ENCODE peak calls at places on chromosome 1, in ten cellular contexts. One of them, this sample, is unnamed.

GRCh38 chr1:24425446-24425845 is 9.8 kb downstream of the NIPAL3 start:
- DNase-seq in aorta: no peak
- DNase-seq in HCT116: no peak
- DNase-seq in hypothalamus: no peak
- DNase-seq in tibial nerve: no peak
- DNase-seq in stimulated activated CD8-positive, alpha-beta memory T cell treated with anti-CD3 and anti-CD28 coated beads, Interleukin-4, amount 100 ng/mL, for 4 hours: no peak
- DNase-seq in mucosa of gallbladder: no peak
- DNase-seq in endothelial cell of umbilical vein: no peak
- DNase-seq in T-helper 2 cell: no peak
- DNase-seq in COR-L47: no peak
- DNase-seq in this sample: no peak

GRCh38 chr1:24107462-24108225 is 4.3 kb downstream of the MYOM3 start:
- DNase-seq in endothelial cell of umbilical vein: peak
- DNase-seq in tibial nerve: no peak
- DNase-seq in COR-L47: no peak
- DNase-seq in mucosa of gallbladder: no peak
- DNase-seq in aorta: no peak
- DNase-seq in stimulated activated CD8-positive, alpha-beta memory T cell treated with anti-CD3 and anti-CD28 coated beads, Interleukin-4, amount 100 ng/mL, for 4 hours: no peak
- DNase-seq in hypothalamus: no peak
- DNase-seq in HCT116: peak
- DNase-seq in T-helper 2 cell: no peak
- DNase-seq in this sample: no peak

GRCh38 chr1:36665478-36666080 is 182.9 kb upstream of the CSF3R start:
- DNase-seq in aorta: no peak
- DNase-seq in T-helper 2 cell: no peak
- DNase-seq in mucosa of gallbladder: no peak
- DNase-seq in stimulated activated CD8-positive, alpha-beta memory T cell treated with anti-CD3 and anti-CD28 coated beads, Interleukin-4, amount 100 ng/mL, for 4 hours: no peak
- DNase-seq in endothelial cell of umbilical vein: no peak
- DNase-seq in hypothalamus: no peak
- DNase-seq in HCT116: no peak
- DNase-seq in COR-L47: no peak
- DNase-seq in tibial nerve: no peak
- DNase-seq in this sample: no peak

GRCh38 chr1:39089811-39090519 is 63.8 kb downstream of the NDUFS5 start:
- DNase-seq in aorta: no peak
- DNase-seq in stimulated activated CD8-positive, alpha-beta memory T cell treated with anti-CD3 and anti-CD28 coated beads, Interleukin-4, amount 100 ng/mL, for 4 hours: no peak
- DNase-seq in mucosa of gallbladder: no peak
- DNase-seq in tibial nerve: no peak
- DNase-seq in COR-L47: no peak
- DNase-seq in T-helper 2 cell: no peak
- DNase-seq in endothelial cell of umbilical vein: no peak
- DNase-seq in hypothalamus: peak
- DNase-seq in HCT116: no peak
- DNase-seq in this sample: no peak

GRCh38 chr1:67468066-67468718 is 38.0 kb upstream of the SERBP1 start:
- DNase-seq in endothelial cell of umbilical vein: peak
- DNase-seq in T-helper 2 cell: no peak
- DNase-seq in stimulated activated CD8-positive, alpha-beta memory T cell treated with anti-CD3 and anti-CD28 coated beads, Interleukin-4, amount 100 ng/mL, for 4 hours: no peak
- DNase-seq in hypothalamus: no peak
- DNase-seq in COR-L47: no peak
- DNase-seq in tibial nerve: no peak
- DNase-seq in aorta: peak
- DNase-seq in HCT116: no peak
- DNase-seq in mucosa of gallbladder: no peak
- DNase-seq in this sample: no peak

GRCh38 chr1:36511804-36512798 is 29.4 kb upstream of the CSF3R start:
- DNase-seq in tibial nerve: no peak
- DNase-seq in mucosa of gallbladder: no peak
- DNase-seq in HCT116: no peak
- DNase-seq in endothelial cell of umbilical vein: no peak
- DNase-seq in stimulated activated CD8-positive, alpha-beta memory T cell treated with anti-CD3 and anti-CD28 coated beads, Interleukin-4, amount 100 ng/mL, for 4 hours: no peak
- DNase-seq in aorta: no peak
- DNase-seq in COR-L47: no peak
- DNase-seq in T-helper 2 cell: no peak
- DNase-seq in hypothalamus: no peak
- DNase-seq in this sample: no peak

GRCh38 chr1:84379128-84379527 is 19.2 kb upstream of the DNASE2B start:
- DNase-seq in hypothalamus: no peak
- DNase-seq in COR-L47: no peak
- DNase-seq in T-helper 2 cell: no peak
- DNase-seq in aorta: no peak
- DNase-seq in endothelial cell of umbilical vein: no peak
- DNase-seq in mucosa of gallbladder: no peak
- DNase-seq in HCT116: no peak
- DNase-seq in tibial nerve: no peak
- DNase-seq in stimulated activated CD8-positive, alpha-beta memory T cell treated with anti-CD3 and anti-CD28 coated beads, Interleukin-4, amount 100 ng/mL, for 4 hours: no peak
- DNase-seq in this sample: no peak

GRCh38 chr1:213060836-213061235 is 9.8 kb downstream of the RPS6KC1 start:
- DNase-seq in aorta: no peak
- DNase-seq in endothelial cell of umbilical vein: no peak
- DNase-seq in COR-L47: no peak
- DNase-seq in T-helper 2 cell: no peak
- DNase-seq in hypothalamus: no peak
- DNase-seq in mucosa of gallbladder: no peak
- DNase-seq in HCT116: no peak
- DNase-seq in stimulated activated CD8-positive, alpha-beta memory T cell treated with anti-CD3 and anti-CD28 coated beads, Interleukin-4, amount 100 ng/mL, for 4 hours: no peak
- DNase-seq in tibial nerve: no peak
- DNase-seq in this sample: no peak

GRCh38 chr1:231973840-231974239 is 347.2 kb downstream of the DISC1 start:
- DNase-seq in COR-L47: no peak
- DNase-seq in HCT116: no peak
- DNase-seq in tibial nerve: no peak
- DNase-seq in endothelial cell of umbilical vein: no peak
- DNase-seq in T-helper 2 cell: peak
- DNase-seq in aorta: no peak
- DNase-seq in mucosa of gallbladder: no peak
- DNase-seq in stimulated activated CD8-positive, alpha-beta memory T cell treated with anti-CD3 and anti-CD28 coated beads, Interleukin-4, amount 100 ng/mL, for 4 hours: no peak
- DNase-seq in hypothalamus: no peak
- DNase-seq in this sample: no peak

GRCh38 chr1:117067528-117068370 is 7.6 kb downstream of the TTF2 start:
- DNase-seq in aorta: peak
- DNase-seq in hypothalamus: peak
- DNase-seq in stimulated activated CD8-positive, alpha-beta memory T cell treated with anti-CD3 and anti-CD28 coated beads, Interleukin-4, amount 100 ng/mL, for 4 hours: no peak
- DNase-seq in COR-L47: peak
- DNase-seq in mucosa of gallbladder: peak
- DNase-seq in endothelial cell of umbilical vein: peak
- DNase-seq in T-helper 2 cell: peak
- DNase-seq in HCT116: peak
- DNase-seq in tibial nerve: no peak
- DNase-seq in this sample: no peak

GRCh38 chr1:33711511-33711910 is 152.4 kb upstream of the HMGB4 start:
- DNase-seq in T-helper 2 cell: no peak
- DNase-seq in stimulated activated CD8-positive, alpha-beta memory T cell treated with anti-CD3 and anti-CD28 coated beads, Interleukin-4, amount 100 ng/mL, for 4 hours: no peak
- DNase-seq in aorta: no peak
- DNase-seq in mucosa of gallbladder: no peak
- DNase-seq in hypothalamus: no peak
- DNase-seq in tibial nerve: no peak
- DNase-seq in HCT116: no peak
- DNase-seq in endothelial cell of umbilical vein: no peak
- DNase-seq in COR-L47: no peak
- DNase-seq in this sample: no peak

GRCh38 chr1:192967211-192967877 is 91.8 kb downstream of the UCHL5 start:
- DNase-seq in hypothalamus: no peak
- DNase-seq in endothelial cell of umbilical vein: peak
- DNase-seq in mucosa of gallbladder: no peak
- DNase-seq in tibial nerve: no peak
- DNase-seq in HCT116: no peak
- DNase-seq in stimulated activated CD8-positive, alpha-beta memory T cell treated with anti-CD3 and anti-CD28 coated beads, Interleukin-4, amount 100 ng/mL, for 4 hours: no peak
- DNase-seq in T-helper 2 cell: no peak
- DNase-seq in aorta: no peak
- DNase-seq in COR-L47: no peak
- DNase-seq in this sample: no peak

GRCh38 chr1:223709598-223709997 is 2.7 kb upstream of the CAPN2 start:
- DNase-seq in tibial nerve: no peak
- DNase-seq in HCT116: no peak
- DNase-seq in endothelial cell of umbilical vein: peak
- DNase-seq in aorta: no peak
- DNase-seq in hypothalamus: no peak
- DNase-seq in stimulated activated CD8-positive, alpha-beta memory T cell treated with anti-CD3 and anti-CD28 coated beads, Interleukin-4, amount 100 ng/mL, for 4 hours: no peak
- DNase-seq in COR-L47: no peak
- DNase-seq in T-helper 2 cell: no peak
- DNase-seq in mucosa of gallbladder: no peak
- DNase-seq in this sample: no peak

GRCh38 chr1:11792106-11792505 is 13.7 kb downstream of the MTHFR start:
- DNase-seq in aorta: peak
- DNase-seq in tibial nerve: no peak
- DNase-seq in endothelial cell of umbilical vein: no peak
- DNase-seq in T-helper 2 cell: no peak
- DNase-seq in stimulated activated CD8-positive, alpha-beta memory T cell treated with anti-CD3 and anti-CD28 coated beads, Interleukin-4, amount 100 ng/mL, for 4 hours: no peak
- DNase-seq in HCT116: no peak
- DNase-seq in mucosa of gallbladder: no peak
- DNase-seq in COR-L47: no peak
- DNase-seq in hypothalamus: no peak
- DNase-seq in this sample: no peak

This sample was measured in stimulated activated CD4-positive, alpha-beta T cell treated with anti-CD3 and anti-CD28 coated beads, TNF-alpha, amount 100 ng/mL, for 24 hours.